ENCODE peak calls at places on chromosomes 16 and 17, in ten cellular contexts. F is naive thymus-derived CD4-positive, alpha-beta T cell; S is RWPE2; Q is tibial artery; R is Karpas-422; A is uterus; H is GM23248; I is CD8-positive, alpha-beta T cell; Y is psoas muscle; D is pancreas. B is an unnamed sample.
A peak's percentile ranks its signal among the peaks of the same experiment; 100 is the strongest.

GRCh38 chr17:65287040-65287439 is 149.9 kb downstream of the RGS9 start:
- DNase-seq in H (peak; percentile 18), S (no peak), Y (no peak), Q (no peak), D (no peak), F (no peak), R (no peak), A (no peak), I (no peak), B (no peak)

GRCh38 chr17:48770954-48771353 is 42.4 kb upstream of the HOXB13 start:
- DNase-seq in S (no peak), A (no peak), Y (no peak), R (peak; percentile 21), Q (no peak), H (no peak), I (no peak), F (no peak), D (no peak), B (no peak)

GRCh38 chr17:81119223-81120148 is 45.8 kb upstream of the PVALEF start:
- DNase-seq in Q (no peak), I (peak; percentile 69), R (peak; percentile 97), H (peak; percentile 94), Y (peak; percentile 86), S (peak; percentile 99), A (peak; percentile 63), F (peak; percentile 80), D (peak; percentile 37), B (peak; percentile 96)

GRCh38 chr16:30875881-30876791 is 17.7 kb downstream of the BCL7C start:
- DNase-seq in A (no peak), R (peak; percentile 86), S (no peak), Q (no peak), I (peak; percentile 30), H (peak; percentile 57), F (no peak), Y (no peak), D (no peak), B (no peak)

GRCh38 chr16:85168732-85169256 is 56.5 kb upstream of the CIBAR2 start:
- DNase-seq in Y (peak; percentile 89), F (no peak), S (peak; percentile 66), H (peak; percentile 83), R (no peak), A (peak; percentile 78), D (peak; percentile 50), I (no peak), Q (peak; percentile 83), B (peak; percentile 81)

GRCh38 chr17:64992325-64992802 is 64.2 kb downstream of the GNA13 start:
- DNase-seq in Y (no peak), F (no peak), I (no peak), H (peak; percentile 80), A (no peak), D (no peak), Q (no peak), S (peak; percentile 90), R (no peak), B (no peak)

GRCh38 chr16:20906871-20907255 is 6.3 kb downstream of the LYRM1 start:
- DNase-seq in S (no peak), D (no peak), H (no peak), R (no peak), Q (no peak), Y (no peak), F (no peak), I (no peak), A (no peak), B (no peak)

GRCh38 chr16:50731130-50731988 is 10.5 kb upstream of the CYLD start:
- DNase-seq in F (peak; percentile 39), A (no peak), Y (no peak), I (no peak), S (no peak), H (peak; percentile 18), R (no peak), Q (peak; percentile 54), D (no peak), B (no peak)

GRCh38 chr16:12706628-12707027 is 97.1 kb downstream of the CPPED1 start:
- DNase-seq in F (no peak), A (no peak), H (no peak), D (no peak), I (no peak), Y (no peak), S (no peak), R (no peak), Q (peak; percentile 50), B (no peak)

GRCh38 chr17:59149051-59149450 is 5.9 kb downstream of the SKA2 start:
- DNase-seq in I (no peak), F (no peak), A (no peak), Q (no peak), S (no peak), Y (no peak), R (no peak), H (peak; percentile 83), D (no peak), B (no peak)

GRCh38 chr16:82639666-82640336 is 13.0 kb downstream of the CDH13 start:
- DNase-seq in S (no peak), D (no peak), A (peak; percentile 32), F (no peak), Y (peak; percentile 73), I (peak; percentile 52), H (peak; percentile 63), R (peak; percentile 80), Q (no peak), B (peak; percentile 63)

GRCh38 chr16:76729525-76729924 is 452.3 kb downstream of the CNTNAP4 start:
- DNase-seq in A (no peak), S (no peak), Q (no peak), R (no peak), F (no peak), I (no peak), H (no peak), Y (no peak), D (no peak), B (no peak)

GRCh38 chr17:6147054-6147453 is 76.9 kb downstream of the WSCD1 start:
- DNase-seq in I (no peak), Q (no peak), A (no peak), S (no peak), R (no peak), H (no peak), F (no peak), Y (no peak), D (no peak), B (no peak)
- H3K27ac ChIP-seq in I (no peak overlapping the region), Q (no peak overlapping the region), A (no peak overlapping the region), S (no peak overlapping the region), R (no peak overlapping the region), H (no peak overlapping the region), F (no peak overlapping the region), Y (no peak overlapping the region), D (no peak overlapping the region), B (no peak overlapping the region)

GRCh38 chr17:27748360-27748825 is 51.9 kb downstream of the NOS2 start:
- DNase-seq in S (no peak), H (no peak), I (no peak), D (no peak), A (no peak), Y (no peak), Q (no peak), R (no peak), F (no peak), B (no peak)

GRCh38 chr17:27751622-27752490 is 48.5 kb downstream of the NOS2 start:
- DNase-seq in D (no peak), I (no peak), R (no peak), Q (no peak), A (no peak), S (no peak), Y (no peak), H (no peak), F (no peak), B (no peak)

GRCh38 chr17:27751166-27751565 is 49.2 kb downstream of the NOS2 start:
- DNase-seq in I (no peak), Y (no peak), S (no peak), A (no peak), H (no peak), R (no peak), D (no peak), Q (no peak), F (no peak), B (no peak)

GRCh38 chr17:27746881-27747280 is 53.4 kb downstream of the NOS2 start:
- DNase-seq in R (no peak), D (no peak), Q (no peak), A (no peak), S (no peak), F (no peak), H (no peak), I (no peak), Y (no peak), B (no peak)

DNA sequence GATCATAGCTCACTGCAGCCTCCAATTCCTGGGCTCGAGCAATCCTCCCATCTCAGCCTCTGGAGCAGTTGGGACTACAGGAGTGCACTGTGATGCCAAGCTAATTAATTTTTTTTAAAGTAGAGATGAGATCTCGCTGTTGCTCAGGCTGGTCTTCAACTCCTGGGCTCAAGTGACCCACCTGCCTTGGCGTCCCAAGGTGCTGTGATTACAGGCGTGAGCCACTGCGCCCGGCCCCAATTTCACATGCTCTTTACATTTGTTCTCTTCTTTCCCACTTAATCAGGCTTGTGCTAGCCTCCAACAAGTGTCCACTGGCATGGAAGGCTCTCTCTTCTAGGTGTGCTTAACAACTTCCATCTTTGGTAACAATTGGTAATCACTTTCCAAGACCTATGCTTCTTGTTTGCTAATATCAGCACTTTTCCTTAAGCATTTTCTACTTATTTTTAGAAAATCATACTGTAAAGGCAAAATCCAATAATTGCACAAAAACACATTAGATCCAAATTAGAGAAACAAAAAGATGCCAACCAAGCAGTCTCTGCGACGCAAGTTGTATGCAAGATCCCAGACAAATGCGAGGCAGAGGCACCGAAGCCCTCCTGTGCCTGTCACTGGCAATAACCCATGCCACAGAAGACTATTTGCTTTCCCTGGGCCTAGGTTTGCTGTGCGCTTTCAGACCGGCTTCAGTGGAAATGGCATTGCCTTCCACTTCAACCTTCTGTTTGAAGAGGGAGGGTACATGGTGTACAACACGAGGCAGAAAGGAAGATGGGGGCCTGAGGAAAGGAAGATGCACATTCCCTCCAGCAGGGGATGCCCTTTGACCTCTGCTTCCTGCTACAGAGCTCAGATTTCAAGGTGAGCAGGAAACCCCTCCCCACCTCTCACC is 52.6 kb downstream of the NOS2 start:
- DNase-seq in F (no peak), H (no peak), Y (no peak), D (no peak), Q (no peak), R (no peak), I (no peak), A (no peak), S (no peak), B (no peak)
- H3K4me1 ChIP-seq in F (no peaks in the 10 kb centered on the region), H (no peaks in the 10 kb centered on the region), Y (no peaks in the 10 kb centered on the region), D (no peaks in the 10 kb centered on the region), Q (no peaks in the 10 kb centered on the region), R (no peaks in the 10 kb centered on the region), I (no peaks in the 10 kb centered on the region), A (no peaks in the 10 kb centered on the region), S (no peaks in the 10 kb centered on the region), B (no peaks in the 10 kb centered on the region)

DNA sequence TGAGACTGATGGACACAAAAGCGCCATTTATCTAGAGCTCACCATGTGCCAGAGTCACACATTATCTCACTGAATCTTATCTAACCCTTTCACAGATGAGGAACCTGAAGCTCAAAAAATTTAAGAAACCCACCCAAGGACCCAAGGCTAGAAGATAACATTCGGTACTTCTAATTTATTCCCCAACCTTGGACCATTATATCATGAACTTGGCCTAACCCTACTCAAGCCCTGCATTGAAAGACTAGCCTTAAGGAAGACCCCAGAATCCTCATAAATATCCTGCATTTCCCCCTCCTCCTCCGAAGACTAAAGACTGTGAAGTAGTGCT is 548 bp upstream of the DYNC1LI2 start:
- DNase-seq in H (no peak), A (no peak), D (no peak), S (no peak), R (no peak), F (no peak), Y (no peak), Q (no peak), I (no peak), B (no peak)
- H3K4me3 ChIP-seq in H (peak overlapping the region; percentile 86), A (peak overlapping the region; percentile 98), D (peak overlapping the region; percentile 97), S (peak overlapping the region; percentile 99), R (peak overlapping the region; percentile 87), F (peak overlapping the region; percentile 47), Y (peak overlapping the region; percentile 96), Q (peak overlapping the region; percentile 95), I (peak overlapping the region; percentile 90), B (peak overlapping the region; percentile 41)

GRCh38 chr16:56353054-56353921 is 72.1 kb downstream of the AMFR start:
- DNase-seq in R (no peak), I (no peak), S (peak; percentile 61), F (no peak), Y (peak; percentile 52), Q (peak; percentile 57), D (no peak), H (no peak), A (peak; percentile 6), B (peak; percentile 3)
- H3K27ac ChIP-seq in R (no peak overlapping the region), I (no peak overlapping the region), S (no peak overlapping the region), F (no peak overlapping the region), Y (no peak overlapping the region), Q (no peak overlapping the region), D (no peak overlapping the region), H (no peak overlapping the region), A (no peak overlapping the region), B (no peak overlapping the region)